ENCODE peak calls at places on chromosomes 12 and 14, in four cellular contexts. N is foreskin fibroblast, B is prostate gland, F is kidney epithelial cell. R is an unnamed sample.

GRCh38 chr12:69425417-69425816 is 44.8 kb upstream of the FRS2 start:
- DNase-seq in B (no peak), F (no peak), N (no peak), R (no peak)

GRCh38 chr14:103312006-103312635 is 21.9 kb upstream of the EIF5 start:
- DNase-seq in F (no peak), B (no peak), N (no peak), R (no peak)

GRCh38 chr12:105980048-105980447 is 158.7 kb downstream of the NUAK1 start:
- DNase-seq in F (no peak), B (no peak), N (no peak), R (no peak)

GRCh38 chr12:48192861-48193260 is 9.4 kb downstream of the CCDC184 start:
- DNase-seq in F (no peak), B (no peak), N (no peak), R (no peak)

GRCh38 chr12:51589060-51589459 is 2.0 kb upstream of the SCN8A start:
- DNase-seq in B (no peak), N (peak), F (no peak), R (no peak)

GRCh38 chr14:96260341-96260821 is 4.4 kb downstream of the BDKRB1 start:
- DNase-seq in N (peak), F (no peak), B (no peak), R (no peak)

GRCh38 chr12:85923767-85924331 is 49.8 kb downstream of the NTS start:
- DNase-seq in F (no peak), B (no peak), N (peak), R (no peak)

GRCh38 chr12:43501705-43502104 is 50.3 kb downstream of the ADAMTS20 start:
- DNase-seq in B (no peak), N (peak), F (no peak), R (no peak)

GRCh38 chr14:59359451-59360124 is 105.6 kb downstream of the GPR135 start:
- DNase-seq in F (no peak), N (no peak), B (no peak), R (no peak)

GRCh38 chr12:43776498-43776897 is 17.7 kb downstream of the IRAK4 start:
- DNase-seq in B (peak), N (peak), F (no peak), R (no peak)

GRCh38 chr12:124762384-124762783 is 101.3 kb downstream of the SCARB1 start:
- DNase-seq in N (no peak), F (no peak), B (no peak), R (no peak)

GRCh38 chr12:49673446-49674317 is 33.5 kb downstream of the FMNL3 start:
- DNase-seq in F (peak), N (peak), B (peak), R (no peak)

GRCh38 chr12:53696655-53697321 is 20.9 kb upstream of the ATP5MC2 start:
- DNase-seq in F (no peak), B (no peak), N (no peak), R (no peak)
- H3K4me3 ChIP-seq in F (no peak), B (peak), N (no peak), R (peak)

DNA sequence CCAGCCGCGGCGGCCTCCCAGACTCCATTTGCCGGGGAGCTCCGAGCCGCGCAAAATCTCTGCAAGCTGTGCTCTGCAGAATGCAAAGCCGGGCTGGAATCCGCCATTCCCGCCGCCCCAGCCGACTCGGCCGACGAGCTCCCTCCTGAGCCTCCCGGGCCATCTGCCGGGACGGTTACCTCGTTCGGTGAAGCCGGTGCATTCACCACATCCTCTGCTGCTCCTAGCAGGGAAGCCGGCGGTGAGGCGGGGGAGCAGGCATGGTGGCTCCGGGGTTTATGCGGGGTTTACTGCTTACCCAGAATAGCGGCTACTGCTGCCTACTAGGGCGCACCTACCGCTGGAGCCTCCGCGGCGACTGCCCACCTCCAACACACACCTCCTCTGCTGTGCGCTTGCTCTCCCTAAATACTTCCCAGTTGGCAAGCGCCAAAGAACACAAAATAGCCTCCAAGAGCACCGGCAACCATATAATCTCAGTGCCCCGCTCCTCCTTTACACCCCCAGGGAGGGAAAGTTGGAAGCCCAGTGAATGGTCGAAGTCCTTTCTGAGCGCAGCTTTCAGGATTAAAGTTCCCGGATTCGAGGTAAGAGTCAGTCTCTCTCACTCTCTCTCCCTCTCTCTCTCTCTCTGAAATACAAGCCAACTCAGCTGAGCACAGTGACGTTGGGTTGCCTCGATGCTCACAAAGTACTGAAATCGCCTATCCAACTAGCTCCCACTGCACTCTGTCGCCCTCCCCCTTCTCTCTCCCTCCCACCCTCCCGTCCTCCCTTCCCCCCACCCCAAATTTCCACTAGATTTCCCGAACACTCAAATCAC is at the start of gene TBX5:
- DNase-seq in B (no peak), F (no peak), N (peak), R (no peak)
- H3K4me3 ChIP-seq in B (peak), F (no peak), N (peak), R (no peak)

DNA sequence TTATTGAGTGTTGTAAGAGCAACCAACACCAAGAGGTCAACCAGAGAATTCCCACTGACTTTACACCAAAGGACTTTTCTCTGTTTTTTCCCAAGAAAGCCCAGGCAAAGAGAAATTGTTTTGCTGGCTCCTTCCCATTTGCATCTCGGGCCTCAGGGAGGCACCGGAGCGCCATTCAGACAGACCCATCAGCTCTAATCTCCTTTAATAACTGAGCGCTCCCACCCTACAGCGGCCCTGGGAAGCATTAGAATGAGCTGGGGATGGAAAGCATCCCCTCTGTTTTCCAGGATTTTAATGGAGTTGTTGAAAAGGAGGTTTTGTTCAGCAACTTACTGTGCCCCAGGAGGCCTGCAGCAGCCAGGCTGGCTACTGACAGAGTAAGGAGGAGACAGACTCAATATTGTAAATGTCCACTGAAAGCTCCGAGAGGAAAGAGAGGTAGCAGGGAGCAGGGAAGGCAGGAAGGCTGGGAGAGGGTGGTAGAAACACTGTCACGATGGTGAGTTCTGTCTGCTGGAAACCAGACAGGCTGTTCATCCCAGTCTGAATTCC is 62.3 kb upstream of the TMEM132D start:
- DNase-seq in B (no peak), N (no peak), F (no peak), R (no peak)
- H3K4me3 ChIP-seq in B (no peak), N (no peak), F (no peak), R (no peak)

GRCh38 chr12:121996945-121997612 is 24.6 kb upstream of the BCL7A start:
- DNase-seq in N (peak), B (no peak), F (no peak), R (no peak)
- H3K4me3 ChIP-seq in N (no peak), B (no peak), F (no peak), R (no peak)

GRCh38 chr12:8709124-8709830 is 11.5 kb downstream of the RIMKLB start:
- DNase-seq in F (no peak), B (no peak), N (peak), R (no peak)
- H3K4me3 ChIP-seq in F (no peak), B (peak), N (peak), R (peak)

DNA sequence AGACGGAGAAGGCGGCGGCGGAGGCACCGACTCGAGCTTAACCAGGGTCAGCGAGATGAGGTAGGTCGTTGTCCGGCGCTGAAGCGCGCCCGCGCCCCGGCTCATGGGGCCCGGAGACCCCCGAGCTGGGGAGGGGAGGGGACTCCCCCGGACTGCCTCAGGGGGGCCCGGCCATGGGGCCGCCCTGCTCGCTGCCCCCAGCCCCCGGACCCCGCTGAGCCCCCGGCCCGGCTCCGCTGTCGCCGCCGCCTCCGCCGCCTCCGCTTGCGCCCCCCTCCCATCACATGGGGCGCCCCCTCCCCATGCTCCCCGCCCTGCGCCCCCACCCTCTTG is 434 bp downstream of the AGAP2 start:
- DNase-seq in F (no peak), B (no peak), N (no peak), R (no peak)
- H3K4me3 ChIP-seq in F (no peak), B (peak), N (peak), R (peak)

R was measured in epithelial cell of proximal tubule.